ENCODE peak calls at places on chromosome 3, in eight cellular contexts. F is GM12878, E is HepG2, G is IMR-90, A is SK-N-SH, Z is A549, N is H1, X is K562. U is an unnamed sample.

GRCh38 chr3:130626021-130626420 is 109.0 kb downstream of the COL6A6 start:
- DNase-seq in N (no peak), G (peak; percentile 41), Z (no peak), A (no peak), X (no peak), F (no peak), E (no peak), U (no peak)

GRCh38 chr3:50316657-50317242 is 5.8 kb downstream of the HYAL2 start:
- DNase-seq in F (no peak), Z (peak; percentile 73), N (no peak), A (no peak), E (no peak), X (peak; percentile 65), G (peak; percentile 28), U (no peak)

GRCh38 chr3:133996251-133996661 is 33.5 kb downstream of the SLCO2A1 start:
- DNase-seq in G (no peak), F (no peak), X (no peak), E (no peak), Z (no peak), N (no peak), A (no peak), U (no peak)

GRCh38 chr3:69735893-69736292 is 3.4 kb upstream of the MITF start:
- DNase-seq in Z (no peak), X (no peak), N (no peak), A (no peak), F (no peak), G (no peak), E (no peak), U (no peak)

GRCh38 chr3:32482693-32483092 is 20.0 kb downstream of the CMTM6 start:
- DNase-seq in G (no peak), F (no peak), X (no peak), N (no peak), A (no peak), E (no peak), Z (no peak), U (no peak)

GRCh38 chr3:15345051-15345607 is 12.7 kb upstream of the SH3BP5 start:
- DNase-seq in A (no peak), X (no peak), G (no peak), Z (no peak), F (no peak), E (no peak), N (no peak), U (no peak)

GRCh38 chr3:107913671-107914070 is 177.2 kb downstream of the CD47 start:
- DNase-seq in G (peak; percentile 42), F (no peak), E (no peak), X (no peak), A (no peak), N (no peak), Z (no peak), U (no peak)

GRCh38 chr3:138468886-138469285 is 34.5 kb downstream of the ESYT3 start:
- DNase-seq in X (no peak), A (no peak), G (no peak), Z (no peak), N (peak; percentile 29), F (no peak), E (no peak), U (no peak)

GRCh38 chr3:150830094-150830681 is 67.2 kb upstream of the SIAH2 start:
- DNase-seq in X (peak; percentile 17), A (peak; percentile 35), F (no peak), E (peak; percentile 41), Z (peak; percentile 32), N (no peak), G (no peak), U (peak; percentile 19)

GRCh38 chr3:188827593-188827992 is 344.2 kb upstream of the TPRG1 start:
- DNase-seq in E (no peak), F (no peak), A (no peak), G (peak; percentile 21), N (no peak), X (no peak), Z (no peak), U (no peak)

GRCh38 chr3:179591313-179591712 is 13.1 kb downstream of the MRPL47 start:
- DNase-seq in Z (no peak), E (no peak), F (no peak), G (peak; percentile 65), X (no peak), N (no peak), A (no peak), U (no peak)

GRCh38 chr3:127420825-127421224 is 133.0 kb upstream of the PRR20G start:
- DNase-seq in A (no peak), X (no peak), G (no peak), E (no peak), Z (no peak), F (no peak), N (peak; percentile 46), U (no peak)

GRCh38 chr3:60967141-60967540 is 284.1 kb downstream of the FHIT start:
- DNase-seq in E (peak; percentile 82), N (no peak), F (no peak), X (no peak), Z (no peak), A (no peak), G (no peak), U (no peak)

GRCh38 chr3:54232618-54233017 is 110.3 kb downstream of the CACNA2D3 start:
- DNase-seq in N (no peak), A (no peak), F (no peak), X (no peak), E (no peak), Z (no peak), G (no peak), U (no peak)

GRCh38 chr3:125120370-125121122 is 64.7 kb upstream of the HEG1 start:
- DNase-seq in E (no peak), A (no peak), X (no peak), N (peak; percentile 77), Z (no peak), G (no peak), F (no peak), U (peak; percentile 79)

GRCh38 chr3:158804441-158804840 is 2.6 kb downstream of the MFSD1 start:
- DNase-seq in G (no peak), Z (no peak), F (no peak), A (no peak), E (no peak), X (no peak), N (no peak), U (no peak)

GRCh38 chr3:133944641-133945441 is 49.2 kb upstream of the RAB6B start:
- DNase-seq in Z (no peak), F (no peak), X (no peak), N (no peak), E (no peak), G (peak; percentile 69), A (peak; percentile 59), U (no peak)

GRCh38 chr3:158703566-158703965 is 28.7 kb downstream of the RARRES1 start:
- DNase-seq in A (no peak), N (no peak), G (peak; percentile 42), X (no peak), E (no peak), F (no peak), Z (no peak), U (no peak)

GRCh38 chr3:41751597-41751996 is 210.3 kb downstream of the ULK4 start:
- DNase-seq in Z (no peak), X (no peak), G (no peak), E (no peak), N (no peak), A (no peak), F (no peak), U (no peak)

GRCh38 chr3:171541647-171542046 is 81.4 kb upstream of the TNIK start:
- DNase-seq in X (no peak), G (no peak), Z (no peak), F (no peak), N (no peak), E (no peak), A (no peak), U (no peak)

GRCh38 chr3:169120928-169121327 is 542.6 kb downstream of the MECOM start:
- DNase-seq in F (no peak), X (no peak), E (no peak), A (no peak), N (no peak), G (no peak), Z (no peak), U (no peak)

GRCh38 chr3:42746455-42747450 is 26.3 kb downstream of the CCDC13 start:
- DNase-seq in Z (no peak), F (no peak), E (peak; percentile 54), A (no peak), G (peak; percentile 55), N (peak; percentile 45), X (no peak), U (no peak)

GRCh38 chr3:137061186-137061585 is 103.4 kb downstream of the IL20RB start:
- DNase-seq in F (no peak), X (no peak), E (no peak), A (no peak), G (no peak), N (no peak), Z (no peak), U (no peak)

GRCh38 chr3:178001670-178002101 is 534.5 kb upstream of the KCNMB2 start:
- DNase-seq in X (no peak), F (no peak), E (no peak), G (no peak), Z (no peak), N (no peak), A (no peak), U (no peak)
- TF ChIP-seq USF2 in X (no peak), F (no peak), E (no peak), G (no peak), Z (no peak), N (no peak), A (no peak), U (no peak)

GRCh38 chr3:193791041-193792032 is 198.3 kb downstream of the OPA1 start:
- DNase-seq in G (no peak), X (no peak), Z (no peak), E (no peak), F (no peak), N (no peak), A (no peak), U (no peak)
- TF ChIP-seq USF2 in G (no peak), X (no peak), Z (no peak), E (no peak), F (no peak), N (no peak), A (no peak), U (no peak)

GRCh38 chr3:195739561-195740111 is 18.9 kb downstream of the MUC20 start:
- DNase-seq in G (no peak), Z (no peak), X (no peak), F (no peak), E (no peak), N (no peak), A (no peak), U (no peak)

GRCh38 chr3:195738274-195739044 is 17.7 kb downstream of the MUC20 start:
- DNase-seq in X (no peak), F (no peak), G (no peak), A (no peak), Z (no peak), N (no peak), E (no peak), U (no peak)

GRCh38 chr3:195735036-195735695 is 14.4 kb downstream of the MUC20 start:
- DNase-seq in N (no peak), A (no peak), F (no peak), Z (no peak), X (no peak), E (no peak), G (no peak), U (no peak)

GRCh38 chr3:195732951-195733350 is 12.2 kb downstream of the MUC20 start:
- DNase-seq in A (no peak), Z (no peak), X (no peak), N (no peak), E (no peak), G (peak; percentile 36), F (no peak), U (no peak)

GRCh38 chr3:195736866-195737490 is 16.2 kb downstream of the MUC20 start:
- DNase-seq in N (no peak), F (no peak), G (no peak), E (no peak), A (no peak), Z (no peak), X (no peak), U (no peak)
- TF ChIP-seq USF2 in N (no peak), F (no peak), G (no peak), E (no peak), A (no peak), Z (no peak), X (no peak), U (no peak)

GRCh38 chr3:157174265-157174615 is 14.3 kb upstream of the CCNL1 start:
- DNase-seq in Z (peak; percentile 53), X (no peak), E (no peak), F (no peak), G (no peak), N (no peak), A (no peak), U (no peak)
- TF ChIP-seq USF2 in Z (no peak), X (no peak), E (no peak), F (no peak), G (no peak), N (no peak), A (no peak), U (no peak)